ENCODE peak calls at places on chromosomes 4 and X, in six cellular contexts. C, F, M, Z, U and E are unnamed samples.

GRCh38 chrX:151680805-151681204 is 14.5 kb upstream of the PRRG3 start:
- DNase-seq in C (peak; percentile 67), F (peak; percentile 15), M (peak; percentile 31), Z (peak; percentile 74), U (peak; percentile 3), E (peak; percentile 56)

GRCh38 chr4:168021666-168022065 is 70.7 kb upstream of the ANXA10 start:
- DNase-seq in C (no peak), F (no peak), M (no peak), Z (no peak), U (peak; percentile 33), E (no peak)

GRCh38 chr4:48017108-48017527 is 546 bp downstream of the NIPAL1 start:
- DNase-seq in C (no peak), F (peak; percentile 13), M (peak; percentile 37), Z (peak; percentile 79), U (peak; percentile 38), E (no peak)

GRCh38 chr4:24394041-24394440 is 190.3 kb downstream of the DHX15 start:
- DNase-seq in C (no peak), F (no peak), M (no peak), Z (no peak), U (peak; percentile 72), E (no peak)

GRCh38 chrX:66633541-66633940 is 5.3 kb downstream of the EDA2R start:
- DNase-seq in C (no peak), F (no peak), M (no peak), Z (no peak), U (peak; percentile 49), E (no peak)

GRCh38 chr4:1208970-1209704 is 36.8 kb upstream of the SPON2 start:
- DNase-seq in C (no peak), F (no peak), M (no peak), Z (no peak), U (no peak), E (no peak)

GRCh38 chr4:184355111-184355604 is 119.2 kb downstream of the IRF2 start:
- DNase-seq in C (peak; percentile 83), F (no peak), M (peak; percentile 0), Z (peak; percentile 19), U (peak; percentile 68), E (peak; percentile 53)

GRCh38 chr4:2914220-2915126 is 48.7 kb downstream of the NOP14 start:
- DNase-seq in C (no peak), F (no peak), M (no peak), Z (no peak), U (no peak), E (no peak)

GRCh38 chr4:6925357-6925836 is 15.8 kb downstream of the TBC1D14 start:
- DNase-seq in C (no peak), F (no peak), M (no peak), Z (no peak), U (no peak), E (no peak)

GRCh38 chrX:41733939-41734338 is 10.0 kb downstream of the GPR82 start:
- DNase-seq in C (no peak), F (no peak), M (no peak), Z (no peak), U (no peak), E (no peak)

GRCh38 chrX:74325130-74326059 is 21.4 kb downstream of the ZCCHC13 start:
- DNase-seq in C (peak; percentile 11), F (no peak), M (peak; percentile 79), Z (peak; percentile 94), U (no peak), E (no peak)

GRCh38 chr4:125526420-125526819 is 211.7 kb downstream of the FAT4 start:
- DNase-seq in C (no peak), F (no peak), M (no peak), Z (no peak), U (no peak), E (no peak)

GRCh38 chr4:105191621-105192210 is 45.0 kb downstream of the TET2 start:
- DNase-seq in C (no peak), F (no peak), M (no peak), Z (no peak), U (no peak), E (no peak)

GRCh38 chrX:106742193-106742592 is 15.7 kb downstream of the RNF128 start:
- DNase-seq in C (no peak), F (no peak), M (no peak), Z (no peak), U (no peak), E (no peak)

GRCh38 chr4:110840221-110840654 is 217.4 kb upstream of the PITX2 start:
- DNase-seq in C (no peak), F (no peak), M (no peak), Z (no peak), U (peak; percentile 49), E (no peak)

GRCh38 chrX:13688772-13689518 is at the start of gene RAB9A:
- DNase-seq in C (peak; percentile 74), F (peak; percentile 73), M (peak; percentile 86), Z (peak; percentile 81), U (no peak), E (peak; percentile 85)